ENCODE peak calls at places on chromosomes 2 and 18, in five cellular contexts. P is right lobe of liver; S is AG08395; G is cardiac septum; O is activated CD4-positive, alpha-beta T cell treated with anti-CD3 and anti-CD28 coated beads, Interleukin-2, amount 50 U/mL, for 1 hour. H is an unnamed sample.

GRCh38 chr2:175926272-175926671 is 75.8 kb downstream of the LNPK start:
- DNase-seq in P (no peak), S (peak; percentile 40), G (no peak), O (no peak), H (no peak)

GRCh38 chr2:6372317-6372903 is 493.3 kb downstream of the CMPK2 start:
- DNase-seq in P (no peak), S (peak; percentile 22), G (no peak), O (no peak), H (no peak)

GRCh38 chr2:54755641-54756326 is 32.3 kb downstream of the EML6 start:
- DNase-seq in P (no peak), S (no peak), G (no peak), O (no peak), H (no peak)

GRCh38 chr2:221428896-221429295 is 143.2 kb downstream of the EPHA4 start:
- DNase-seq in P (no peak), S (no peak), G (no peak), O (no peak), H (no peak)

GRCh38 chr18:59123588-59124369 is 15.9 kb upstream of the SEC11C start:
- DNase-seq in P (no peak), S (peak; percentile 90), G (no peak), O (no peak), H (no peak)

GRCh38 chr2:28639836-28640235 is 111.8 kb upstream of the PPP1CB start:
- DNase-seq in P (peak; percentile 67), S (no peak), G (peak; percentile 44), O (no peak), H (peak; percentile 71)

GRCh38 chr2:222835142-222835822 is 25.6 kb upstream of the ACSL3 start:
- DNase-seq in P (no peak), S (no peak), G (no peak), O (no peak), H (no peak)

GRCh38 chr2:75292826-75293225 is 93.5 kb upstream of the TACR1 start:
- DNase-seq in P (no peak), S (peak; percentile 47), G (no peak), O (no peak), H (no peak)

GRCh38 chr2:189178726-189179606 is 595 bp downstream of the COL5A2 start:
- DNase-seq in P (no peak), S (peak; percentile 54), G (no peak), O (no peak), H (no peak)

GRCh38 chr2:237091779-237092436 is 6.2 kb downstream of the COPS8 start:
- DNase-seq in P (no peak), S (peak; percentile 70), G (no peak), O (no peak), H (no peak)

GRCh38 chr2:71499691-71500090 is 46.3 kb downstream of the DYSF start:
- DNase-seq in P (no peak), S (no peak), G (peak; percentile 68), O (no peak), H (no peak)

GRCh38 chr2:201642579-201643215 is 606 bp downstream of the TMEM237 start:
- DNase-seq in P (peak; percentile 84), S (peak; percentile 91), G (peak; percentile 87), O (peak; percentile 81), H (peak; percentile 91)

H was measured in coronary artery.